ENCODE peak calls at places on chromosomes 4 and X, in four cellular contexts. V is activated B cell treated with CpG ODN at 0.5 μM for 24 hours, Z is amniotic stem cell, O is heart right ventricle. Q is an unnamed sample.

GRCh38 chr4:78551420-78552351 is at the start of gene ANXA3:
- DNase-seq in V (peak), Z (no peak), O (peak), Q (no peak)

GRCh38 chr4:1501754-1502500 is 95.7 kb upstream of the NKX1-1 start:
- DNase-seq in V (peak), Z (no peak), O (no peak), Q (peak)

GRCh38 chrX:81925812-81926211 is 723.9 kb downstream of the SH3BGRL start:
- DNase-seq in V (no peak), Z (no peak), O (no peak), Q (no peak)

GRCh38 chrX:143854006-143854405 is 29.9 kb upstream of the UBE2NL start:
- DNase-seq in V (no peak), Z (no peak), O (no peak), Q (no peak)

GRCh38 chr4:80963051-80963450 is 67.5 kb upstream of the BMP3 start:
- DNase-seq in V (no peak), Z (peak), O (no peak), Q (no peak)

GRCh38 chr4:83240379-83240875 is 44.2 kb downstream of the COQ2 start:
- DNase-seq in V (no peak), Z (no peak), O (no peak), Q (no peak)

GRCh38 chr4:10456270-10457254 is 664 bp downstream of the ZNF518B start:
- DNase-seq in V (peak), Z (peak), O (peak), Q (peak)

GRCh38 chr4:151606061-151606460 is 154.7 kb downstream of the GATB start:
- DNase-seq in V (no peak), Z (no peak), O (no peak), Q (no peak)

GRCh38 chrX:78886550-78886949 is 58.6 kb upstream of the P2RY10 start:
- DNase-seq in V (no peak), Z (no peak), O (no peak), Q (no peak)

GRCh38 chrX:111102636-111103035 is 6.6 kb downstream of the PAK3 start:
- DNase-seq in V (no peak), Z (no peak), O (no peak), Q (no peak)

GRCh38 chr4:77699731-77700210 is 94.2 kb downstream of the CXCL13 start:
- DNase-seq in V (no peak), Z (peak), O (no peak), Q (no peak)

GRCh38 chr4:1104647-1105046 is 8.7 kb downstream of the RNF212 start:
- DNase-seq in V (no peak), Z (no peak), O (no peak), Q (peak)

GRCh38 chr4:84167089-84167488 is 332.0 kb downstream of the NKX6-1 start:
- DNase-seq in V (no peak), Z (no peak), O (no peak), Q (no peak)

GRCh38 chr4:146582864-146583263 is 55.8 kb upstream of the POU4F2 start:
- DNase-seq in V (no peak), Z (no peak), O (no peak), Q (no peak)

GRCh38 chrX:80876877-80877276 is 67.2 kb upstream of the BRWD3 start:
- DNase-seq in V (no peak), Z (no peak), O (no peak), Q (no peak)

GRCh38 chr4:47824844-47825243 is 13.0 kb downstream of the CORIN start:
- DNase-seq in V (no peak), Z (no peak), O (peak), Q (no peak)

GRCh38 chrX:117996918-117997480 is 119.6 kb downstream of the KLHL13 start:
- DNase-seq in V (no peak), Z (no peak), O (no peak), Q (no peak)